ENCODE peak calls at places on chromosomes 7 and 10, in six cellular contexts. P, X, O, G, Q and T are unnamed samples.

GRCh38 chr10:7438196-7438986 is 27.6 kb upstream of the SFMBT2 start:
- DNase-seq in X (no peak), G (no peak), O (no peak), P (no peak), Q (no peak), T (no peak)

GRCh38 chr7:27235387-27236052 is 7.1 kb upstream of the EVX1 start:
- DNase-seq in P (no peak), G (no peak), O (no peak), X (peak), Q (peak), T (peak)

GRCh38 chr7:5673125-5673524 is 108.3 kb downstream of the RNF216 start:
- DNase-seq in X (no peak), Q (no peak), O (no peak), P (no peak), G (no peak), T (no peak)

GRCh38 chr10:100184426-100185219 is 1.2 kb downstream of the ERLIN1 start:
- DNase-seq in P (peak), Q (peak), G (no peak), O (no peak), X (peak), T (no peak)

GRCh38 chr7:151388430-151388829 is 21.4 kb downstream of the WDR86 start:
- DNase-seq in X (no peak), O (no peak), Q (no peak), G (no peak), P (no peak), T (no peak)

GRCh38 chr7:140229591-140230516 is 53.1 kb upstream of the KDM7A start:
- DNase-seq in O (no peak), G (no peak), X (peak), Q (peak), P (no peak), T (no peak)

GRCh38 chr10:73653701-73654100 is 2.1 kb downstream of the SYNPO2L start:
- DNase-seq in G (no peak), X (no peak), Q (peak), O (no peak), P (peak), T (no peak)

GRCh38 chr7:128835231-128835751 is 5.1 kb downstream of the FLNC start:
- DNase-seq in O (no peak), X (no peak), Q (no peak), G (no peak), P (no peak), T (no peak)

GRCh38 chr7:117810642-117811512 is 62.4 kb downstream of the CTTNBP2 start:
- DNase-seq in O (no peak), Q (no peak), G (no peak), X (no peak), P (peak), T (no peak)

GRCh38 chr7:73740771-73741170 is 2.2 kb upstream of the ABHD11 start:
- DNase-seq in O (no peak), Q (no peak), G (no peak), X (no peak), P (no peak), T (no peak)

GRCh38 chr7:128863433-128863989 is 855 bp downstream of the ATP6V1F start:
- DNase-seq in P (peak), G (peak), X (peak), Q (peak), O (no peak), T (peak)

GRCh38 chr10:3105905-3106304 is 38.6 kb downstream of the PFKP start:
- DNase-seq in X (no peak), O (no peak), G (no peak), Q (no peak), P (no peak), T (no peak)

DNA sequence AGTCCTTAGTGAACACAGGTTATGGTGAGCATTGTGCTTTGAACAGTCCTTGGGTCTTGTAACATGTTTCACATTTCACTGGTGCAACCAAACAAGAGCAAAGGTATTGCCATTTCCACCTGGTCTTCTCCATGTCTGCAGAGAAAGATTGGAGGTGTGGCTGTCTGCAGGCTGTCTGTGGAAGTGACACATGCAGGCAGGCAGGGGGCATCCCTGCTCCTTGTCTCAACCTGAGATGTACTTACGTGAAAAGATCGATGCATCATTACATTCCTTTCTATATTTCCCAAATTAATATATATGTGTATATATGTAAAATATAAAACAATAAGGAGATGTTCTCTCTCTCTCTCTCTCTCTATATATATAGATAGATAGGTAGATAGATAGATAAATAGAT is 54.3 kb downstream of the LRRC18 start:
- DNase-seq in X (peak), G (no peak), O (no peak), P (no peak), Q (no peak), T (no peak)
- TF ChIP-seq CTCF in X (peak), G (no peak), O (no peak), P (peak), Q (no peak), T (peak)

GRCh38 chr7:137597856-137598255 is 248.9 kb downstream of the DGKI start:
- DNase-seq in Q (no peak), O (no peak), X (no peak), P (no peak), G (no peak), T (no peak)

GRCh38 chr7:137590686-137591255 is 247.2 kb upstream of the PTN start:
- DNase-seq in O (no peak), X (no peak), Q (no peak), G (no peak), P (no peak), T (no peak)

GRCh38 chr7:137591444-137591843 is 247.9 kb upstream of the PTN start:
- DNase-seq in X (no peak), Q (no peak), O (peak), G (no peak), P (peak), T (no peak)

GRCh38 chr7:137590071-137590470 is 246.5 kb upstream of the PTN start:
- DNase-seq in G (no peak), Q (no peak), P (no peak), O (no peak), X (no peak), T (no peak)

DNA sequence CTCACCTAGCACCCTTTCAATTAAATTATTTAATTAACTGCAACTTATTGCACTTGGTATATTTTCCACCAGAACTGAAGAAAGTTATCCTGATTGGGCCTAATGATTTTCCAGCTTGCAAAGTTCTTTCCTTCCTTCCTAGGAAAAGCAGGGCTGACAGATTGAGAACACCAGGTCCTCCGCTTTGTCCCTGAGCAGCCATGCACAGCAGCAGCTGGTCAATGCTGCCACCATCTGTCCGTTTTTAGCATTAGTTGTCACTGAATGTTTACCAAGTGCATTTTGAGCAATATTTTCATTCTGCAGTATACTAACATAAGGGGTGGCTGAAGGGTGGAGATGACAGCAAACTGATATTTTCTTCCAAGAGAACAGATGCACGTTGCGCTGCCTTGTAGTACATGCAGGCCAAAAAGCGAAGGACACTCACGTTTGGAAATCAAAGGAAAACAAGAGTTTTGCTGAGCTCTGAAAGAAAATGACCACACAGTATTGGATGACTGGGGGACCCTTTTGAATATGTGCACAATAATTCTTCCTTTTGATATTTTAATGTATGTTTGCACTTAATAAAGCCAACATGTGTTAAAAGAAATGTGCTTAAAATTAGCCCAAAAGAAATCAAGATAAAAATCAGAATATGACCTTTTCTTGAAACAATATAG is 248.8 kb upstream of the PTN start:
- DNase-seq in G (peak), P (peak), Q (peak), O (peak), X (peak), T (peak)
- TF ChIP-seq CTCF in G (peak), P (peak), Q (peak), O (peak), X (peak), T (peak)

GRCh38 chr10:124875596-124875995 is 66.3 kb upstream of the ZRANB1 start:
- DNase-seq in Q (no peak), O (peak), X (no peak), P (peak), G (no peak), T (no peak)
- TF ChIP-seq CTCF in Q (no peak), O (peak), X (no peak), P (peak), G (peak), T (no peak)

GRCh38 chr10:4633186-4633585 is 192.8 kb upstream of the AKR1E2 start:
- DNase-seq in G (no peak), P (no peak), O (no peak), Q (no peak), X (no peak), T (no peak)

GRCh38 chr10:4633776-4634175 is 192.2 kb upstream of the AKR1E2 start:
- DNase-seq in G (no peak), X (no peak), Q (no peak), P (no peak), O (no peak), T (no peak)

GRCh38 chr10:4632757-4633156 is 193.2 kb upstream of the AKR1E2 start:
- DNase-seq in X (no peak), G (no peak), Q (no peak), O (no peak), P (no peak), T (no peak)

GRCh38 chr10:4635883-4636282 is 190.1 kb upstream of the AKR1E2 start:
- DNase-seq in O (no peak), P (no peak), Q (no peak), G (no peak), X (no peak), T (no peak)

GRCh38 chr10:4635394-4635793 is 190.6 kb upstream of the AKR1E2 start:
- DNase-seq in O (no peak), P (peak), X (no peak), Q (no peak), G (no peak), T (no peak)
- TF ChIP-seq CTCF in O (no peak), P (no peak), X (no peak), Q (no peak), G (no peak), T (no peak)

GRCh38 chr10:86522385-86522855 is 828 bp upstream of the WAPL start:
- DNase-seq in X (no peak), O (no peak), P (no peak), G (no peak), Q (no peak), T (no peak)

GRCh38 chr10:86524225-86524982 is 2.8 kb upstream of the WAPL start:
- DNase-seq in X (no peak), Q (no peak), G (no peak), P (no peak), O (no peak), T (no peak)

GRCh38 chr10:86520871-86521619 is 547 bp downstream of the WAPL start:
- DNase-seq in G (no peak), P (peak), O (no peak), X (peak), Q (peak), T (peak)

GRCh38 chr10:86521620-86522384 is at the start of gene WAPL:
- DNase-seq in G (peak), Q (peak), P (peak), X (peak), O (peak), T (peak)

GRCh38 chr10:86523348-86523747 is 1.8 kb upstream of the WAPL start:
- DNase-seq in G (no peak), X (peak), O (no peak), P (peak), Q (no peak), T (no peak)
- TF ChIP-seq CTCF in G (peak), X (peak), O (peak), P (peak), Q (no peak), T (peak)

GRCh38 chr10:118106426-118106825 is 59.7 kb upstream of the RAB11FIP2 start:
- DNase-seq in P (peak), G (no peak), Q (peak), O (no peak), X (no peak), T (no peak)
- TF ChIP-seq CTCF in P (peak), G (peak), Q (peak), O (peak), X (no peak), T (peak)

GRCh38 chr10:77202857-77203256 is 434.8 kb downstream of the KCNMA1 start:
- DNase-seq in O (no peak), Q (no peak), G (no peak), P (no peak), X (no peak), T (no peak)
- TF ChIP-seq CTCF in O (no peak), Q (no peak), G (no peak), P (no peak), X (no peak), T (no peak)